ENCODE peak calls at places on chromosomes 2 and 18, in five cellular contexts. One of them, this sample, is unnamed.

GRCh38 chr18:64653068-64653467 is 504.2 kb upstream of the LINC00305 start:
- DNase-seq in putamen: no peak
- DNase-seq in NCI-H187: no peak
- DNase-seq in sigmoid colon: no peak
- DNase-seq in stimulated activated CD4-positive, alpha-beta T cell treated with anti-CD3 and anti-CD28 coated beads, Interleukin-4, amount 100 ng/mL, for 1 hour: no peak
- DNase-seq in this sample: no peak

GRCh38 chr18:31931163-31931885 is 11.6 kb downstream of the TRAPPC8 start:
- DNase-seq in putamen: no peak
- DNase-seq in NCI-H187: no peak
- DNase-seq in stimulated activated CD4-positive, alpha-beta T cell treated with anti-CD3 and anti-CD28 coated beads, Interleukin-4, amount 100 ng/mL, for 1 hour: no peak
- DNase-seq in sigmoid colon: no peak
- DNase-seq in this sample: peak

GRCh38 chr2:218217366-218218309 is 649 bp downstream of the ARPC2 start:
- DNase-seq in putamen: peak
- DNase-seq in NCI-H187: no peak
- DNase-seq in stimulated activated CD4-positive, alpha-beta T cell treated with anti-CD3 and anti-CD28 coated beads, Interleukin-4, amount 100 ng/mL, for 1 hour: peak
- DNase-seq in sigmoid colon: peak
- DNase-seq in this sample: no peak

GRCh38 chr2:32910883-32911598 is 35.7 kb upstream of the LTBP1 start:
- DNase-seq in putamen: no peak
- DNase-seq in sigmoid colon: no peak
- DNase-seq in NCI-H187: no peak
- DNase-seq in stimulated activated CD4-positive, alpha-beta T cell treated with anti-CD3 and anti-CD28 coated beads, Interleukin-4, amount 100 ng/mL, for 1 hour: no peak
- DNase-seq in this sample: no peak

GRCh38 chr2:71603851-71604708 is 150.7 kb downstream of the DYSF start:
- DNase-seq in stimulated activated CD4-positive, alpha-beta T cell treated with anti-CD3 and anti-CD28 coated beads, Interleukin-4, amount 100 ng/mL, for 1 hour: no peak
- DNase-seq in NCI-H187: no peak
- DNase-seq in sigmoid colon: peak
- DNase-seq in putamen: no peak
- DNase-seq in this sample: no peak

GRCh38 chr18:75489493-75490190 is 62.1 kb upstream of the SMIM21 start:
- DNase-seq in putamen: no peak
- DNase-seq in stimulated activated CD4-positive, alpha-beta T cell treated with anti-CD3 and anti-CD28 coated beads, Interleukin-4, amount 100 ng/mL, for 1 hour: no peak
- DNase-seq in NCI-H187: no peak
- DNase-seq in sigmoid colon: no peak
- DNase-seq in this sample: no peak

GRCh38 chr18:26563024-26563423 is 14.7 kb upstream of the KCTD1 start:
- DNase-seq in putamen: no peak
- DNase-seq in stimulated activated CD4-positive, alpha-beta T cell treated with anti-CD3 and anti-CD28 coated beads, Interleukin-4, amount 100 ng/mL, for 1 hour: no peak
- DNase-seq in NCI-H187: no peak
- DNase-seq in sigmoid colon: no peak
- DNase-seq in this sample: no peak

GRCh38 chr2:113784823-113785744 is 28.6 kb upstream of the SLC35F5 start:
- DNase-seq in putamen: no peak
- DNase-seq in NCI-H187: no peak
- DNase-seq in sigmoid colon: no peak
- DNase-seq in stimulated activated CD4-positive, alpha-beta T cell treated with anti-CD3 and anti-CD28 coated beads, Interleukin-4, amount 100 ng/mL, for 1 hour: no peak
- DNase-seq in this sample: no peak

GRCh38 chr2:133991606-133992168 is 262.2 kb upstream of the MGAT5 start:
- DNase-seq in NCI-H187: no peak
- DNase-seq in putamen: no peak
- DNase-seq in sigmoid colon: no peak
- DNase-seq in stimulated activated CD4-positive, alpha-beta T cell treated with anti-CD3 and anti-CD28 coated beads, Interleukin-4, amount 100 ng/mL, for 1 hour: no peak
- DNase-seq in this sample: no peak

GRCh38 chr2:139033300-139033699 is 253.1 kb upstream of the NXPH2 start:
- DNase-seq in stimulated activated CD4-positive, alpha-beta T cell treated with anti-CD3 and anti-CD28 coated beads, Interleukin-4, amount 100 ng/mL, for 1 hour: no peak
- DNase-seq in putamen: no peak
- DNase-seq in NCI-H187: no peak
- DNase-seq in sigmoid colon: no peak
- DNase-seq in this sample: no peak

GRCh38 chr2:217951521-217952247 is 51.1 kb downstream of the TNS1 start:
- DNase-seq in putamen: no peak
- DNase-seq in stimulated activated CD4-positive, alpha-beta T cell treated with anti-CD3 and anti-CD28 coated beads, Interleukin-4, amount 100 ng/mL, for 1 hour: no peak
- DNase-seq in NCI-H187: no peak
- DNase-seq in sigmoid colon: peak
- DNase-seq in this sample: no peak

GRCh38 chr2:197661626-197662025 is 13.8 kb downstream of the RFTN2 start:
- DNase-seq in NCI-H187: no peak
- DNase-seq in stimulated activated CD4-positive, alpha-beta T cell treated with anti-CD3 and anti-CD28 coated beads, Interleukin-4, amount 100 ng/mL, for 1 hour: no peak
- DNase-seq in putamen: no peak
- DNase-seq in sigmoid colon: no peak
- DNase-seq in this sample: no peak

This sample was measured in NCI-H1048.